ENCODE peak calls at places on chromosome 9, in ten cellular contexts. P is lower leg skin; D is testis; S is endodermal cell; E is stomach; B is activated CD4-positive, alpha-beta T cell treated with anti-CD3 and anti-CD28 coated beads, Interleukin-2, amount 50 U/mL, for 1 hour; Z is small intestine; J is cardiac muscle cell; X is fibroblast of pulmonary artery; I is AG10803. V is an unnamed sample.

GRCh38 chr9:127451681-127452480 is 571 bp downstream of the LRSAM1 start:
- DNase-seq in P (peak; percentile 29), D (no peak), S (peak; percentile 79), E (peak; percentile 44), B (peak; percentile 47), Z (peak; percentile 59), J (peak; percentile 48), X (peak; percentile 55), I (no peak), V (peak; percentile 66)

GRCh38 chr9:9004844-9005243 is 1205.3 kb upstream of the DMAC1 start:
- DNase-seq in P (no peak), D (no peak), S (no peak), E (no peak), B (no peak), Z (no peak), J (no peak), X (no peak), I (no peak), V (no peak)

GRCh38 chr9:121686930-121687541 is 35.6 kb downstream of the DAB2IP start:
- DNase-seq in P (peak; percentile 47), D (peak; percentile 87), S (peak; percentile 97), E (peak; percentile 87), B (peak; percentile 30), Z (peak; percentile 70), J (peak; percentile 77), X (peak; percentile 79), I (peak; percentile 62), V (peak; percentile 77)

GRCh38 chr9:109411818-109412352 is 86.2 kb downstream of the PTPN3 start:
- DNase-seq in P (no peak), D (peak; percentile 43), S (peak; percentile 75), E (no peak), B (no peak), Z (no peak), J (peak; percentile 72), X (peak; percentile 69), I (peak; percentile 53), V (peak; percentile 23)

GRCh38 chr9:132365986-132366385 is 11.2 kb upstream of the SETX start:
- DNase-seq in P (no peak), D (no peak), S (peak; percentile 1), E (no peak), B (no peak), Z (no peak), J (no peak), X (no peak), I (no peak), V (no peak)

GRCh38 chr9:73265876-73266275 is 114.2 kb downstream of the ANXA1 start:
- DNase-seq in P (no peak), D (no peak), S (no peak), E (no peak), B (no peak), Z (no peak), J (no peak), X (no peak), I (no peak), V (no peak)

GRCh38 chr9:32423371-32423770 is 38.9 kb downstream of the ACO1 start:
- DNase-seq in P (no peak), D (no peak), S (no peak), E (no peak), B (no peak), Z (no peak), J (peak; percentile 58), X (peak; percentile 79), I (peak; percentile 40), V (no peak)

GRCh38 chr9:87622936-87623335 is 103.0 kb upstream of the CTSL start:
- DNase-seq in P (no peak), D (no peak), S (peak; percentile 14), E (no peak), B (no peak), Z (no peak), J (no peak), X (no peak), I (no peak), V (no peak)

GRCh38 chr9:114850871-114851270 is 45.0 kb upstream of the TNFSF15 start:
- DNase-seq in P (no peak), D (no peak), S (no peak), E (no peak), B (no peak), Z (no peak), J (no peak), X (peak; percentile 36), I (no peak), V (no peak)

GRCh38 chr9:137648396-137648795 is 29.6 kb downstream of the EHMT1 start:
- DNase-seq in P (no peak), D (no peak), S (no peak), E (no peak), B (no peak), Z (no peak), J (peak; percentile 50), X (peak; percentile 30), I (peak; percentile 65), V (no peak)

GRCh38 chr9:115213777-115214428 is 95.9 kb upstream of the TNC start:
- DNase-seq in P (peak; percentile 35), D (no peak), S (no peak), E (no peak), B (no peak), Z (no peak), J (peak; percentile 76), X (peak; percentile 83), I (peak; percentile 94), V (no peak)

GRCh38 chr9:14096182-14096922 is 217.6 kb downstream of the NFIB start:
- DNase-seq in P (no peak), D (no peak), S (no peak), E (peak; percentile 45), B (no peak), Z (no peak), J (peak; percentile 83), X (peak; percentile 89), I (peak; percentile 30), V (peak; percentile 34)

GRCh38 chr9:133792721-133793470 is 54.7 kb upstream of the SARDH start:
- DNase-seq in P (peak; percentile 59), D (peak; percentile 81), S (peak; percentile 89), E (peak; percentile 73), B (peak; percentile 43), Z (peak; percentile 51), J (peak; percentile 84), X (peak; percentile 74), I (peak; percentile 65), V (peak; percentile 80)

GRCh38 chr9:112642126-112642525 is 75.8 kb downstream of the INIP start:
- DNase-seq in P (no peak), D (no peak), S (peak; percentile 50), E (no peak), B (no peak), Z (no peak), J (no peak), X (no peak), I (no peak), V (no peak)

GRCh38 chr9:113934826-113935676 is 58.9 kb downstream of the ZNF618 start:
- DNase-seq in P (peak; percentile 8), D (no peak), S (no peak), E (peak; percentile 21), B (no peak), Z (no peak), J (no peak), X (no peak), I (no peak), V (no peak)

GRCh38 chr9:135448570-135449180 is 30.9 kb upstream of the PPP1R26 start:
- DNase-seq in P (no peak), D (no peak), S (peak; percentile 44), E (no peak), B (no peak), Z (no peak), J (peak; percentile 33), X (peak; percentile 20), I (peak; percentile 12), V (no peak)

GRCh38 chr9:72997387-72997995 is 44.6 kb upstream of the ALDH1A1 start:
- DNase-seq in P (no peak), D (peak; percentile 16), S (peak; percentile 50), E (no peak), B (no peak), Z (peak; percentile 70), J (no peak), X (no peak), I (no peak), V (no peak)

GRCh38 chr9:37283730-37284235 is 138.7 kb upstream of the GRHPR start:
- DNase-seq in P (no peak), D (no peak), S (no peak), E (no peak), B (no peak), Z (no peak), J (peak; percentile 36), X (peak; percentile 38), I (peak; percentile 22), V (no peak)

GRCh38 chr9:121048618-121049017 is 1.5 kb downstream of the C5 start:
- DNase-seq in P (no peak), D (no peak), S (no peak), E (no peak), B (no peak), Z (no peak), J (no peak), X (no peak), I (peak; percentile 18), V (no peak)

GRCh38 chr9:135000647-135001245 is 83.0 kb upstream of the FCN1 start:
- DNase-seq in P (no peak), D (no peak), S (no peak), E (no peak), B (no peak), Z (no peak), J (no peak), X (no peak), I (no peak), V (no peak)

GRCh38 chr9:138078846-138079245 is 201.3 kb downstream of the CACNA1B start:
- DNase-seq in P (no peak), D (no peak), S (no peak), E (peak; percentile 13), B (no peak), Z (no peak), J (no peak), X (no peak), I (no peak), V (no peak)

GRCh38 chr9:121213136-121213806 is 11.6 kb upstream of the RAB14 start:
- DNase-seq in P (peak; percentile 91), D (peak; percentile 92), S (peak; percentile 98), E (peak; percentile 93), B (peak; percentile 62), Z (peak; percentile 81), J (peak; percentile 91), X (peak; percentile 91), I (peak; percentile 87), V (peak; percentile 86)

GRCh38 chr9:120500733-120501132 is 79.2 kb downstream of the CDK5RAP2 start:
- DNase-seq in P (no peak), D (no peak), S (no peak), E (no peak), B (no peak), Z (no peak), J (no peak), X (no peak), I (no peak), V (no peak)

GRCh38 chr9:35618325-35618727 is at the start of gene CD72:
- DNase-seq in P (no peak), D (no peak), S (no peak), E (no peak), B (no peak), Z (no peak), J (no peak), X (no peak), I (no peak), V (no peak)

GRCh38 chr9:135419106-135419505 is 60.5 kb upstream of the PPP1R26 start:
- DNase-seq in P (no peak), D (no peak), S (peak; percentile 43), E (no peak), B (no peak), Z (no peak), J (no peak), X (no peak), I (no peak), V (peak; percentile 3)

GRCh38 chr9:90774682-90775081 is 26.9 kb upstream of the SYK start:
- DNase-seq in P (no peak), D (no peak), S (no peak), E (no peak), B (no peak), Z (peak; percentile 62), J (no peak), X (no peak), I (no peak), V (no peak)

GRCh38 chr9:30201024-30201423 is 2183.4 kb upstream of the ACO1 start:
- DNase-seq in P (no peak), D (no peak), S (no peak), E (no peak), B (no peak), Z (no peak), J (no peak), X (no peak), I (no peak), V (no peak)

GRCh38 chr9:21078702-21079101 is 960 bp upstream of the IFNB1 start:
- DNase-seq in P (no peak), D (no peak), S (no peak), E (no peak), B (no peak), Z (peak; percentile 19), J (no peak), X (no peak), I (no peak), V (no peak)